ENCODE peak calls at places on chromosome 4, in eight cellular contexts. A is sigmoid colon; G is mesothelial cell of epicardium; N is fibroblast of mammary gland; M is activated CD8-positive, alpha-beta T cell treated with anti-CD3 and anti-CD28 coated beads for 36 hours; E is breast epithelium; R is B cell; W is HCT116. Z is an unnamed sample.

GRCh38 chr4:56828784-56829535 is 7.5 kb upstream of the SPINK2 start:
- DNase-seq in A (no peak), G (no peak), N (peak), M (no peak), E (no peak), R (no peak), W (no peak), Z (no peak)

GRCh38 chr4:75512336-75513211 is 1.6 kb downstream of the RCHY1 start:
- DNase-seq in A (no peak), G (no peak), N (peak), M (peak), E (no peak), R (no peak), W (no peak), Z (no peak)

GRCh38 chr4:118814054-118814453 is 21.9 kb downstream of the SEC24D start:
- DNase-seq in A (no peak), G (no peak), N (no peak), M (no peak), E (no peak), R (no peak), W (no peak), Z (no peak)

GRCh38 chr4:39085891-39086290 is 23.9 kb downstream of the KLHL5 start:
- DNase-seq in A (no peak), G (no peak), N (peak), M (no peak), E (no peak), R (no peak), W (no peak), Z (no peak)

GRCh38 chr4:88244821-88245579 is 39.4 kb downstream of the PPM1K start:
- DNase-seq in A (no peak), G (no peak), N (no peak), M (peak), E (no peak), R (peak), W (no peak), Z (no peak)

GRCh38 chr4:160810415-160810814 is 1353.4 kb downstream of the FSTL5 start:
- DNase-seq in A (no peak), G (no peak), N (no peak), M (no peak), E (no peak), R (no peak), W (no peak), Z (no peak)

GRCh38 chr4:22487333-22487732 is 28.5 kb downstream of the ADGRA3 start:
- DNase-seq in A (no peak), G (no peak), N (no peak), M (no peak), E (no peak), R (no peak), W (no peak), Z (no peak)

GRCh38 chr4:184457530-184458249 is 16.7 kb downstream of the IRF2 start:
- DNase-seq in A (no peak), G (no peak), N (peak), M (no peak), E (no peak), R (peak), W (no peak), Z (no peak)

GRCh38 chr4:124262211-124263179 is 450.0 kb downstream of the ANKRD50 start:
- DNase-seq in A (peak), G (peak), N (peak), M (peak), E (peak), R (peak), W (peak), Z (no peak)

GRCh38 chr4:146567396-146567795 is 45.7 kb upstream of the SLC10A7 start:
- DNase-seq in A (no peak), G (no peak), N (peak), M (no peak), E (no peak), R (no peak), W (no peak), Z (no peak)

GRCh38 chr4:176767183-176767582 is 25.5 kb downstream of the VEGFC start:
- DNase-seq in A (no peak), G (no peak), N (no peak), M (no peak), E (no peak), R (no peak), W (no peak), Z (no peak)

GRCh38 chr4:148773313-148773712 is 331.1 kb upstream of the NR3C2 start:
- DNase-seq in A (no peak), G (no peak), N (no peak), M (no peak), E (no peak), R (no peak), W (no peak), Z (no peak)
- TF ChIP-seq CTCF in A (no peak), G (no peak), N (no peak), M (no peak), E (no peak), R (no peak), W (no peak), Z (no peak)

GRCh38 chr4:138522366-138522765 is 280.2 kb upstream of the SLC7A11 start:
- DNase-seq in A (no peak), G (no peak), N (peak), M (no peak), E (no peak), R (no peak), W (peak), Z (no peak)
- TF ChIP-seq CTCF in A (no peak), G (no peak), N (peak), M (no peak), E (no peak), R (no peak), W (peak), Z (peak)

DNA sequence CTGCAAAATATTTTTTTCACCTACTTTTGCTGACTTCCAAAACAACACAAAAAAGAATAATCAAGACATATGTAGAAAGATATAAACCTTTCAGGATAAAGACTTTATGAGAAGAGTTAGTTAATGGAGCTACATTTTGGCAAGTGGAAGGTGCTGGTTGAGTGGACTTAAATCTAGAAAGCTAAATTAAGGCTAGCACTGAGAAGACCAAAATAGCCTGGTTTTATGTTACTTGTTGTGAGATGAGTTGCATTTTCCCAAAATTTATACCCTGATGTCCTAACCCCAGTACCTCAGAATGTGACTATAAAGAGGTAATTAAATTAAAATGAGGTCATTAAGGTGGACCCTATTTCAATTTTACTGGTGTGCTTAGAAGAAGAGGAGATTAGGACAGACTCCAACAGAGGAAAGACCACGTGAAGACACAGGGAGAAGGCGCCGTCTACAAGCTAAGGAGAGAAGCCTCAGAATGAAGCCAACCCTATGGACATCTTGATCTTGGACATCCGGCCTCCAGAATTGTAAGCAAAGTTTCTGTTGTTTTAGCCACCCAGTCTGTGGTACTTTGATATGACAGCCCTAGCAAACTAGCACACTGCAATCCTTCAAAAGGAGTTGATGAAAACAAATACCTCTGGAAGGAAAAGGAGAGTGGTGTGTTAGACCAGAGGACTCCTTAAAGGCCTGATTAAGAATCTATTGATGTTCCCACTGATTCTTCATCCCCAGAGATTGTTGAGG is 67.4 kb downstream of the FGFBP1 start:
- DNase-seq in A (no peak), G (no peak), N (no peak), M (no peak), E (no peak), R (no peak), W (no peak), Z (no peak)
- TF ChIP-seq CTCF in A (no peak), G (no peak), N (no peak), M (no peak), E (no peak), R (no peak), W (no peak), Z (no peak)

GRCh38 chr4:132565542-132565941 is 583.6 kb upstream of the PCDH10 start:
- DNase-seq in A (no peak), G (no peak), N (no peak), M (no peak), E (no peak), R (no peak), W (no peak), Z (no peak)

DNA sequence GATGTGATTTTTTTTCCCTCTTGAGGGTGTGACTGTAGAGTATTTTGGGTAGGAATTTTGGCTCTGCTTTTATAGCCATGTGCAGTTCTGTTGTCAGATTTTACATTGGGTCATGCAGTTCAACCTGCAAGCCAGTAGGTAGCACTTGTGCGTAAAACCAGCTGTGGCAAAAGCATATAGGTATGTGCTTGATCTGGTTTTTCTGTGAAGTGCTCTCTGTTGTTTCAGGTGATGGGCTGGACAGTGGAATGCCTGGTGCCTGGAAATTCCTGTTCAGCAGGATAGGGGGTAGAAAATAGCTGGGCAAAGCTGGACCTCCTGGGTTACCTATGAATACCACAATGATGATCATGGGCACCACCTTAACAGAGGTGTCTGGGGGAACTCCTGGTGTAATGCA is 584.2 kb upstream of the PCDH10 start:
- DNase-seq in A (no peak), G (no peak), N (no peak), M (no peak), E (no peak), R (no peak), W (no peak), Z (no peak)
- TF ChIP-seq CTCF in A (no peak), G (no peak), N (no peak), M (no peak), E (no peak), R (no peak), W (peak), Z (peak)

GRCh38 chr4:86791126-86791525 is 58.1 kb downstream of the SLC10A6 start:
- DNase-seq in A (no peak), G (no peak), N (no peak), M (no peak), E (no peak), R (no peak), W (no peak), Z (no peak)
- TF ChIP-seq CTCF in A (no peak), G (no peak), N (no peak), M (no peak), E (no peak), R (no peak), W (peak), Z (peak)

GRCh38 chr4:6198768-6199343 is 1.5 kb downstream of the JAKMIP1 start:
- DNase-seq in A (peak), G (no peak), N (no peak), M (peak), E (no peak), R (no peak), W (no peak), Z (no peak)
- TF ChIP-seq CTCF in A (no peak), G (no peak), N (no peak), M (no peak), E (no peak), R (no peak), W (no peak), Z (no peak)

DNA sequence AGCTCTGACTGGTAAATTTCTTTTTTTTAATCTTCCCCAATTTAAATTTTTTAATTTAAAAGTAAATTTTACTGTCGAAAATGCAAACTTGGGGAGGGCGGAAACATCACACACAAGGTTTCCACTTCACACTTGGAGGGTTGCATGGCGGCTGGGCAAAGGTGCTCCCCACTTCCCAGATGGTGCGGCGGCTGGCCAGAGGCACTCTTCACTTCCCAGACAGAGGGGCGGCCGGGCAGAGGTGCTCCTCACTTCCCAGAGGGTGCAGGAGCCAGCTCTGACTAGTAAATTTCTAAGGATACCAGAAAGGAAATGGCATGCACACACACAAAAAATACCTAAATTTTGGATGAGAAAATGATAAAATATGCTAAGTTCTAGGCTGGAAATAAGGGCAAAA is 16.4 kb downstream of the C1QTNF7 start:
- DNase-seq in A (no peak), G (no peak), N (no peak), M (no peak), E (no peak), R (no peak), W (no peak), Z (no peak)
- TF ChIP-seq CTCF in A (no peak), G (no peak), N (no peak), M (no peak), E (no peak), R (no peak), W (no peak), Z (no peak)

GRCh38 chr4:59484948-59485347 is 1715.2 kb upstream of the ADGRL3 start:
- DNase-seq in A (no peak), G (no peak), N (no peak), M (no peak), E (no peak), R (no peak), W (no peak), Z (no peak)
- TF ChIP-seq CTCF in A (no peak), G (no peak), N (no peak), M (no peak), E (no peak), R (no peak), W (no peak), Z (no peak)